ENCODE peak calls at places on chromosomes 7 and 10, in seven cellular contexts. F is stimulated activated CD4-positive, alpha-beta T cell treated with anti-CD3 and anti-CD28 coated beads, Interleukin-1b, Interleukin-23, amount 100 ng/mL, for 24 hours; R is NCI-H1436; K is activated naive CD8-positive, alpha-beta T cell treated with anti-CD3 and anti-CD28 coated beads, Interleukin-2, amount 50 U/mL, for 24 hours; Y is naive thymus-derived CD8-positive, alpha-beta T cell; M is NCI-H345; E is HFF-Myc. J is an unnamed sample.

GRCh38 chr7:27181176-27181520 is 3.9 kb downstream of the HOXA11 start:
- DNase-seq in F (no peak), R (no peak), K (no peak), Y (no peak), M (no peak), E (no peak), J (no peak)

GRCh38 chr7:123455965-123456364 is 78.4 kb downstream of the IQUB start:
- DNase-seq in F (no peak), R (no peak), K (no peak), Y (no peak), M (no peak), E (no peak), J (no peak)

GRCh38 chr7:55570939-55571338 is 1.4 kb downstream of the VOPP1 start:
- DNase-seq in F (no peak), R (no peak), K (no peak), Y (no peak), M (no peak), E (peak), J (no peak)

GRCh38 chr7:26675143-26675887 is 189.1 kb downstream of the SKAP2 start:
- DNase-seq in F (no peak), R (no peak), K (no peak), Y (no peak), M (no peak), E (no peak), J (no peak)

GRCh38 chr10:80539421-80539999 is 1.8 kb downstream of the SH2D4B start:
- DNase-seq in F (no peak), R (no peak), K (no peak), Y (no peak), M (peak), E (no peak), J (no peak)

GRCh38 chr7:159191236-159191635 is 46.6 kb upstream of the VIPR2 start:
- DNase-seq in F (no peak), R (no peak), K (no peak), Y (no peak), M (no peak), E (no peak), J (no peak)

GRCh38 chr7:151925446-151926335 is 30.6 kb upstream of the GALNTL5 start:
- DNase-seq in F (no peak), R (no peak), K (no peak), Y (no peak), M (peak), E (no peak), J (no peak)

GRCh38 chr7:30519122-30519521 is 14.5 kb upstream of the GGCT start:
- DNase-seq in F (no peak), R (no peak), K (no peak), Y (no peak), M (no peak), E (no peak), J (no peak)

GRCh38 chr10:45058992-45059561 is 58.4 kb downstream of the ZNF22 start:
- DNase-seq in F (no peak), R (no peak), K (no peak), Y (no peak), M (no peak), E (no peak), J (no peak)

GRCh38 chr7:49643321-49643720 is 130.1 kb upstream of the VWC2 start:
- DNase-seq in F (no peak), R (no peak), K (no peak), Y (no peak), M (no peak), E (no peak), J (no peak)

GRCh38 chr10:96614515-96614914 is 27.7 kb upstream of the TM9SF3 start:
- DNase-seq in F (no peak), R (no peak), K (no peak), Y (no peak), M (no peak), E (peak), J (no peak)

GRCh38 chr10:547591-548081 is 141.8 kb downstream of the DIP2C start:
- DNase-seq in F (no peak), R (no peak), K (no peak), Y (no peak), M (no peak), E (no peak), J (no peak)

GRCh38 chr10:23702977-23703414 is 264.1 kb downstream of the OTUD1 start:
- DNase-seq in F (peak), R (peak), K (peak), Y (no peak), M (peak), E (peak), J (peak)

J was measured in activated CD8-positive, alpha-beta T cell treated with anti-CD3 and anti-CD28 coated beads, Interleukin-2, amount 10 ng/mL, durations not matched to agents 7 days and 5 days.